ENCODE peak calls at places on chromosome 17, in ten cellular contexts. One of them, this sample, is unnamed.

GRCh38 chr17:77924757-77925336 is 33.7 kb upstream of the TNRC6C start:
- DNase-seq in fibroblast of pulmonary artery: peak; percentile 85
- DNase-seq in sigmoid colon: peak; percentile 58
- DNase-seq in nephron progenitor cell: peak; percentile 24
- DNase-seq in neural crest cell: no peak
- DNase-seq in B cell: no peak
- DNase-seq in H9: peak; percentile 92
- DNase-seq in A549: no peak
- DNase-seq in HFFc6: no peak
- DNase-seq in thoracic aorta: no peak
- DNase-seq in this sample: no peak

GRCh38 chr17:17681744-17682292 is 560 bp downstream of the RAI1 start:
- DNase-seq in fibroblast of pulmonary artery: no peak
- DNase-seq in sigmoid colon: peak; percentile 80
- DNase-seq in nephron progenitor cell: peak; percentile 63
- DNase-seq in neural crest cell: peak; percentile 29
- DNase-seq in B cell: peak; percentile 74
- DNase-seq in H9: no peak
- DNase-seq in A549: peak; percentile 46
- DNase-seq in HFFc6: no peak
- DNase-seq in thoracic aorta: no peak
- DNase-seq in this sample: no peak

GRCh38 chr17:32696426-32696825 is 180.5 kb downstream of the MYO1D start:
- DNase-seq in fibroblast of pulmonary artery: no peak
- DNase-seq in sigmoid colon: no peak
- DNase-seq in nephron progenitor cell: no peak
- DNase-seq in neural crest cell: no peak
- DNase-seq in B cell: no peak
- DNase-seq in H9: no peak
- DNase-seq in A549: no peak
- DNase-seq in HFFc6: no peak
- DNase-seq in thoracic aorta: no peak
- DNase-seq in this sample: no peak

GRCh38 chr17:71486171-71486740 is 634.6 kb upstream of the SOX9 start:
- DNase-seq in fibroblast of pulmonary artery: peak; percentile 3
- DNase-seq in sigmoid colon: no peak
- DNase-seq in nephron progenitor cell: no peak
- DNase-seq in neural crest cell: no peak
- DNase-seq in B cell: no peak
- DNase-seq in H9: no peak
- DNase-seq in A549: no peak
- DNase-seq in HFFc6: no peak
- DNase-seq in thoracic aorta: no peak
- DNase-seq in this sample: no peak

GRCh38 chr17:6455321-6455705 is 11.1 kb downstream of the PIMREG start:
- DNase-seq in fibroblast of pulmonary artery: peak; percentile 33
- DNase-seq in sigmoid colon: no peak
- DNase-seq in nephron progenitor cell: peak; percentile 64
- DNase-seq in neural crest cell: peak; percentile 23
- DNase-seq in B cell: peak; percentile 87
- DNase-seq in H9: peak; percentile 81
- DNase-seq in A549: no peak
- DNase-seq in HFFc6: no peak
- DNase-seq in thoracic aorta: no peak
- DNase-seq in this sample: no peak

GRCh38 chr17:56678249-56679144 is 85.0 kb downstream of the NOG start:
- DNase-seq in fibroblast of pulmonary artery: no peak
- DNase-seq in sigmoid colon: no peak
- DNase-seq in nephron progenitor cell: peak; percentile 52
- DNase-seq in neural crest cell: peak; percentile 26
- DNase-seq in B cell: no peak
- DNase-seq in H9: peak; percentile 55
- DNase-seq in A549: no peak
- DNase-seq in HFFc6: no peak
- DNase-seq in thoracic aorta: no peak
- DNase-seq in this sample: no peak

GRCh38 chr17:28494445-28495188 is 11.5 kb upstream of the FOXN1 start:
- DNase-seq in fibroblast of pulmonary artery: peak; percentile 67
- DNase-seq in sigmoid colon: peak; percentile 75
- DNase-seq in nephron progenitor cell: peak; percentile 91
- DNase-seq in neural crest cell: peak; percentile 91
- DNase-seq in B cell: peak; percentile 89
- DNase-seq in H9: peak; percentile 90
- DNase-seq in A549: peak; percentile 67
- DNase-seq in HFFc6: peak; percentile 54
- DNase-seq in thoracic aorta: no peak
- DNase-seq in this sample: peak; percentile 96

GRCh38 chr17:77564278-77564920 is 394.1 kb upstream of the TNRC6C start:
- DNase-seq in fibroblast of pulmonary artery: no peak
- DNase-seq in sigmoid colon: no peak
- DNase-seq in nephron progenitor cell: no peak
- DNase-seq in neural crest cell: no peak
- DNase-seq in B cell: no peak
- DNase-seq in H9: no peak
- DNase-seq in A549: no peak
- DNase-seq in HFFc6: no peak
- DNase-seq in thoracic aorta: no peak
- DNase-seq in this sample: peak; percentile 7

GRCh38 chr17:78174332-78174869 is 6.0 kb downstream of the SYNGR2 start:
- DNase-seq in fibroblast of pulmonary artery: no peak
- DNase-seq in sigmoid colon: peak; percentile 85
- DNase-seq in nephron progenitor cell: no peak
- DNase-seq in neural crest cell: no peak
- DNase-seq in B cell: peak; percentile 58
- DNase-seq in H9: no peak
- DNase-seq in A549: peak; percentile 56
- DNase-seq in HFFc6: no peak
- DNase-seq in thoracic aorta: peak; percentile 66
- DNase-seq in this sample: no peak

GRCh38 chr17:43784628-43785101 is 4.4 kb downstream of the CFAP97D1 start:
- DNase-seq in fibroblast of pulmonary artery: peak; percentile 62
- DNase-seq in sigmoid colon: no peak
- DNase-seq in nephron progenitor cell: no peak
- DNase-seq in neural crest cell: no peak
- DNase-seq in B cell: no peak
- DNase-seq in H9: no peak
- DNase-seq in A549: no peak
- DNase-seq in HFFc6: peak; percentile 92
- DNase-seq in thoracic aorta: no peak
- DNase-seq in this sample: no peak

GRCh38 chr17:6574689-6575595 is 18.6 kb upstream of the PITPNM3 start:
- DNase-seq in fibroblast of pulmonary artery: peak; percentile 65
- DNase-seq in sigmoid colon: no peak
- DNase-seq in nephron progenitor cell: peak; percentile 40
- DNase-seq in neural crest cell: no peak
- DNase-seq in B cell: peak; percentile 69
- DNase-seq in H9: no peak
- DNase-seq in A549: no peak
- DNase-seq in HFFc6: peak; percentile 71
- DNase-seq in thoracic aorta: peak; percentile 24
- DNase-seq in this sample: no peak

GRCh38 chr17:46976626-46977270 is 2.3 kb downstream of the RPRML start:
- DNase-seq in fibroblast of pulmonary artery: no peak
- DNase-seq in sigmoid colon: no peak
- DNase-seq in nephron progenitor cell: no peak
- DNase-seq in neural crest cell: no peak
- DNase-seq in B cell: no peak
- DNase-seq in H9: peak; percentile 72
- DNase-seq in A549: peak; percentile 48
- DNase-seq in HFFc6: no peak
- DNase-seq in thoracic aorta: no peak
- DNase-seq in this sample: no peak

GRCh38 chr17:75331671-75332070 is 42.4 kb upstream of the SLC25A19 start:
- DNase-seq in fibroblast of pulmonary artery: no peak
- DNase-seq in sigmoid colon: no peak
- DNase-seq in nephron progenitor cell: no peak
- DNase-seq in neural crest cell: no peak
- DNase-seq in B cell: no peak
- DNase-seq in H9: no peak
- DNase-seq in A549: no peak
- DNase-seq in HFFc6: no peak
- DNase-seq in thoracic aorta: no peak
- DNase-seq in this sample: no peak

GRCh38 chr17:10513284-10514067 is 4.9 kb downstream of the MYH1 start:
- DNase-seq in fibroblast of pulmonary artery: peak; percentile 25
- DNase-seq in sigmoid colon: no peak
- DNase-seq in nephron progenitor cell: no peak
- DNase-seq in neural crest cell: no peak
- DNase-seq in B cell: no peak
- DNase-seq in H9: no peak
- DNase-seq in A549: no peak
- DNase-seq in HFFc6: no peak
- DNase-seq in thoracic aorta: no peak
- DNase-seq in this sample: no peak
- TF ChIP-seq CTCF in fibroblast of pulmonary artery: no peak
- TF ChIP-seq CTCF in sigmoid colon: no peak
- TF ChIP-seq CTCF in nephron progenitor cell: no peak
- TF ChIP-seq CTCF in neural crest cell: no peak
- TF ChIP-seq CTCF in B cell: no peak
- TF ChIP-seq CTCF in H9: peak; percentile 49
- TF ChIP-seq CTCF in A549: no peak
- TF ChIP-seq CTCF in HFFc6: no peak
- TF ChIP-seq CTCF in thoracic aorta: no peak
- TF ChIP-seq CTCF in this sample: no peak

GRCh38 chr17:73420897-73421296 is 109.1 kb upstream of the CDC42EP4 start:
- DNase-seq in fibroblast of pulmonary artery: peak; percentile 17
- DNase-seq in sigmoid colon: peak; percentile 28
- DNase-seq in nephron progenitor cell: no peak
- DNase-seq in neural crest cell: no peak
- DNase-seq in B cell: no peak
- DNase-seq in H9: peak; percentile 73
- DNase-seq in A549: peak; percentile 65
- DNase-seq in HFFc6: no peak
- DNase-seq in thoracic aorta: no peak
- DNase-seq in this sample: no peak
- TF ChIP-seq CTCF in fibroblast of pulmonary artery: peak; percentile 36
- TF ChIP-seq CTCF in sigmoid colon: no peak
- TF ChIP-seq CTCF in nephron progenitor cell: no peak
- TF ChIP-seq CTCF in neural crest cell: peak; percentile 40
- TF ChIP-seq CTCF in B cell: no peak
- TF ChIP-seq CTCF in H9: peak; percentile 53
- TF ChIP-seq CTCF in A549: peak; percentile 16
- TF ChIP-seq CTCF in HFFc6: peak; percentile 48
- TF ChIP-seq CTCF in thoracic aorta: no peak
- TF ChIP-seq CTCF in this sample: no peak

GRCh38 chr17:37405955-37406634 is 541 bp downstream of the ACACA start:
- DNase-seq in fibroblast of pulmonary artery: no peak
- DNase-seq in sigmoid colon: no peak
- DNase-seq in nephron progenitor cell: no peak
- DNase-seq in neural crest cell: no peak
- DNase-seq in B cell: no peak
- DNase-seq in H9: no peak
- DNase-seq in A549: peak; percentile 22
- DNase-seq in HFFc6: peak; percentile 4
- DNase-seq in thoracic aorta: no peak
- DNase-seq in this sample: no peak

GRCh38 chr17:37410357-37410756 is 3.7 kb downstream of the TADA2A start:
- DNase-seq in fibroblast of pulmonary artery: no peak
- DNase-seq in sigmoid colon: no peak
- DNase-seq in nephron progenitor cell: no peak
- DNase-seq in neural crest cell: no peak
- DNase-seq in B cell: no peak
- DNase-seq in H9: no peak
- DNase-seq in A549: no peak
- DNase-seq in HFFc6: no peak
- DNase-seq in thoracic aorta: no peak
- DNase-seq in this sample: no peak

GRCh38 chr17:37406635-37407455 is at the start of the genes ACACA and TADA2A:
- DNase-seq in fibroblast of pulmonary artery: peak; percentile 80
- DNase-seq in sigmoid colon: peak; percentile 88
- DNase-seq in nephron progenitor cell: peak; percentile 83
- DNase-seq in neural crest cell: peak; percentile 66
- DNase-seq in B cell: peak; percentile 88
- DNase-seq in H9: peak; percentile 85
- DNase-seq in A549: peak; percentile 89
- DNase-seq in HFFc6: peak; percentile 55
- DNase-seq in thoracic aorta: peak; percentile 14
- DNase-seq in this sample: peak; percentile 30
- TF ChIP-seq CTCF in fibroblast of pulmonary artery: no peak
- TF ChIP-seq CTCF in sigmoid colon: peak; percentile 15
- TF ChIP-seq CTCF in nephron progenitor cell: no peak
- TF ChIP-seq CTCF in neural crest cell: no peak
- TF ChIP-seq CTCF in B cell: no peak
- TF ChIP-seq CTCF in H9: peak; percentile 15
- TF ChIP-seq CTCF in A549: no peak
- TF ChIP-seq CTCF in HFFc6: no peak
- TF ChIP-seq CTCF in thoracic aorta: peak; percentile 20
- TF ChIP-seq CTCF in this sample: no peak

GRCh38 chr17:39867084-39867890 is 715 bp upstream of the ZPBP2 start:
- DNase-seq in fibroblast of pulmonary artery: no peak
- DNase-seq in sigmoid colon: no peak
- DNase-seq in nephron progenitor cell: no peak
- DNase-seq in neural crest cell: no peak
- DNase-seq in B cell: peak; percentile 80
- DNase-seq in H9: no peak
- DNase-seq in A549: no peak
- DNase-seq in HFFc6: no peak
- DNase-seq in thoracic aorta: no peak
- DNase-seq in this sample: no peak

GRCh38 chr17:39868554-39868942 is 546 bp downstream of the ZPBP2 start:
- DNase-seq in fibroblast of pulmonary artery: no peak
- DNase-seq in sigmoid colon: no peak
- DNase-seq in nephron progenitor cell: no peak
- DNase-seq in neural crest cell: no peak
- DNase-seq in B cell: no peak
- DNase-seq in H9: no peak
- DNase-seq in A549: no peak
- DNase-seq in HFFc6: no peak
- DNase-seq in thoracic aorta: no peak
- DNase-seq in this sample: no peak

GRCh38 chr17:39867891-39868553 is at the start of gene ZPBP2:
- DNase-seq in fibroblast of pulmonary artery: no peak
- DNase-seq in sigmoid colon: no peak
- DNase-seq in nephron progenitor cell: no peak
- DNase-seq in neural crest cell: no peak
- DNase-seq in B cell: peak; percentile 72
- DNase-seq in H9: peak; percentile 41
- DNase-seq in A549: no peak
- DNase-seq in HFFc6: no peak
- DNase-seq in thoracic aorta: no peak
- DNase-seq in this sample: no peak

GRCh38 chr17:39870776-39871175 is 2.8 kb downstream of the ZPBP2 start:
- DNase-seq in fibroblast of pulmonary artery: no peak
- DNase-seq in sigmoid colon: no peak
- DNase-seq in nephron progenitor cell: no peak
- DNase-seq in neural crest cell: no peak
- DNase-seq in B cell: no peak
- DNase-seq in H9: no peak
- DNase-seq in A549: no peak
- DNase-seq in HFFc6: no peak
- DNase-seq in thoracic aorta: no peak
- DNase-seq in this sample: no peak

DNA sequence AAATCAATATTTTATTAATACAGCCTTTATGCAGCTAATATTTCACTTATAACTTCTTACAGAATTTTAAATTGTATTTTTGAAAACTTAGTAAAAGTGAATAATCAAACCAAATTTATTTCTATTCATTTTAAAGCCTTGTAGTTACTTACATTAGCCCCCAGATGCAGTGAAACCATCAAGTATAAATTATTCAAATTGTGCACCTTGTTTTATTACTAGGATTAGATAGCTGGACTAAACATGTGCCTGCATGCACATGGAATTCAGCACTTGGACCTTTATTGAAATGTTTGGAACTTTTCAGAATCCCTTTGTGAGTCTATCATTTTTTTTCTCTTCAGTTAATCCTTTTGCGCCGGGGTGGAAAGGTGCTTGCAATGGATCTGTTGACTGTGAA is 4.7 kb downstream of the ZPBP2 start:
- DNase-seq in fibroblast of pulmonary artery: peak; percentile 33
- DNase-seq in sigmoid colon: no peak
- DNase-seq in nephron progenitor cell: no peak
- DNase-seq in neural crest cell: no peak
- DNase-seq in B cell: no peak
- DNase-seq in H9: no peak
- DNase-seq in A549: no peak
- DNase-seq in HFFc6: peak; percentile 40
- DNase-seq in thoracic aorta: no peak
- DNase-seq in this sample: no peak
- TF ChIP-seq CTCF in fibroblast of pulmonary artery: peak; percentile 32
- TF ChIP-seq CTCF in sigmoid colon: no peak
- TF ChIP-seq CTCF in nephron progenitor cell: no peak
- TF ChIP-seq CTCF in neural crest cell: no peak
- TF ChIP-seq CTCF in B cell: peak; percentile 82
- TF ChIP-seq CTCF in H9: no peak
- TF ChIP-seq CTCF in A549: peak; percentile 24
- TF ChIP-seq CTCF in HFFc6: peak; percentile 79
- TF ChIP-seq CTCF in thoracic aorta: peak; percentile 48
- TF ChIP-seq CTCF in this sample: peak; percentile 21

This sample was measured in D721Med.